ENCODE peak calls at places on chromosome 6, in seven cellular contexts. P, N, A, D, Z, J and U are unnamed samples.

GRCh38 chr6:18501313-18502013 is 114.3 kb downstream of the RNF144B start:
- ATAC-seq in P (peak), N (peak), A (peak), D (peak), Z (peak), J (no peak), U (no peak)

GRCh38 chr6:35675871-35676459 is 12.8 kb downstream of the FKBP5 start:
- ATAC-seq in P (no peak), N (no peak), A (no peak), D (no peak), Z (no peak), J (no peak), U (no peak)

GRCh38 chr6:115456848-115457247 is 603.8 kb downstream of the FRK start:
- ATAC-seq in P (no peak), N (no peak), A (no peak), D (no peak), Z (no peak), J (no peak), U (no peak)

GRCh38 chr6:134909701-134910595 is 40.0 kb downstream of the ALDH8A1 start:
- ATAC-seq in P (no peak), N (peak), A (no peak), D (no peak), Z (no peak), J (no peak), U (no peak)

GRCh38 chr6:158002249-158002950 is 20.7 kb downstream of the SYNJ2 start:
- ATAC-seq in P (peak), N (no peak), A (no peak), D (peak), Z (no peak), J (no peak), U (no peak)

GRCh38 chr6:137867685-137868509 is 838 bp downstream of the TNFAIP3 start:
- ATAC-seq in P (peak), N (peak), A (peak), D (peak), Z (no peak), J (no peak), U (peak)

GRCh38 chr6:39388526-39389371 is 66.2 kb upstream of the KCNK16 start:
- ATAC-seq in P (no peak), N (no peak), A (peak), D (no peak), Z (no peak), J (no peak), U (no peak)

GRCh38 chr6:112036088-112036637 is 17.7 kb upstream of the CCN6 start:
- ATAC-seq in P (peak), N (no peak), A (no peak), D (no peak), Z (no peak), J (no peak), U (no peak)

GRCh38 chr6:7691021-7691420 is 34.9 kb upstream of the BMP6 start:
- ATAC-seq in P (no peak), N (no peak), A (no peak), D (no peak), Z (no peak), J (no peak), U (no peak)

GRCh38 chr6:33173228-33174180 is 18.8 kb downstream of the COL11A2 start:
- ATAC-seq in P (no peak), N (no peak), A (no peak), D (no peak), Z (no peak), J (no peak), U (no peak)

GRCh38 chr6:167881327-167881726 is 54.6 kb downstream of the AFDN start:
- ATAC-seq in P (no peak), N (no peak), A (no peak), D (no peak), Z (no peak), J (no peak), U (no peak)

GRCh38 chr6:44603044-44603686 is 215.7 kb downstream of the CDC5L start:
- ATAC-seq in P (no peak), N (no peak), A (no peak), D (peak), Z (no peak), J (no peak), U (no peak)

GRCh38 chr6:166598441-166599138 is 12.1 kb upstream of the RAMACL start:
- ATAC-seq in P (no peak), N (peak), A (no peak), D (peak), Z (peak), J (no peak), U (no peak)

GRCh38 chr6:90790058-90790457 is 203.2 kb upstream of the MAP3K7 start:
- ATAC-seq in P (no peak), N (no peak), A (no peak), D (no peak), Z (no peak), J (no peak), U (no peak)

GRCh38 chr6:128069180-128069579 is 168.3 kb upstream of the THEMIS start:
- ATAC-seq in P (no peak), N (no peak), A (no peak), D (no peak), Z (no peak), J (no peak), U (no peak)

GRCh38 chr6:38510205-38510604 is 129.5 kb downstream of the BTBD9 start:
- ATAC-seq in P (no peak), N (no peak), A (no peak), D (no peak), Z (no peak), J (no peak), U (no peak)

GRCh38 chr6:125222531-125223455 is 69.2 kb downstream of the TPD52L1 start:
- ATAC-seq in P (no peak), N (no peak), A (no peak), D (no peak), Z (no peak), J (no peak), U (no peak)

GRCh38 chr6:8905647-8906231 is 470.4 kb upstream of the SLC35B3 start:
- ATAC-seq in P (no peak), N (peak), A (no peak), D (no peak), Z (no peak), J (no peak), U (no peak)

GRCh38 chr6:149964243-149965190 is 774 bp downstream of the ULBP1 start:
- ATAC-seq in P (no peak), N (no peak), A (peak), D (no peak), Z (no peak), J (no peak), U (no peak)

GRCh38 chr6:154463573-154464419 is 46.7 kb downstream of the CNKSR3 start:
- ATAC-seq in P (no peak), N (no peak), A (no peak), D (peak), Z (no peak), J (no peak), U (no peak)

GRCh38 chr6:79421707-79422484 is 115.3 kb downstream of the LCA5 start:
- ATAC-seq in P (no peak), N (peak), A (no peak), D (peak), Z (no peak), J (no peak), U (no peak)

GRCh38 chr6:157302761-157303160 is 20.6 kb downstream of the TMEM242 start:
- ATAC-seq in P (no peak), N (peak), A (no peak), D (no peak), Z (no peak), J (no peak), U (no peak)

GRCh38 chr6:148835920-148836441 is 89.2 kb downstream of the UST start:
- ATAC-seq in P (peak), N (no peak), A (peak), D (no peak), Z (no peak), J (no peak), U (peak)

GRCh38 chr6:157172088-157172768 is 151.1 kb downstream of the TMEM242 start:
- ATAC-seq in P (no peak), N (no peak), A (no peak), D (no peak), Z (no peak), J (no peak), U (no peak)

GRCh38 chr6:70763754-70764153 is 96.1 kb downstream of the SMAP1 start:
- ATAC-seq in P (no peak), N (no peak), A (no peak), D (no peak), Z (no peak), J (no peak), U (no peak)

GRCh38 chr6:159068904-159069578 is 24.2 kb upstream of the TAGAP start:
- ATAC-seq in P (no peak), N (no peak), A (peak), D (no peak), Z (no peak), J (no peak), U (no peak)

GRCh38 chr6:114315841-114316595 is 26.8 kb downstream of the HS3ST5 start:
- ATAC-seq in P (no peak), N (no peak), A (no peak), D (no peak), Z (no peak), J (no peak), U (no peak)

GRCh38 chr6:142624978-142625715 is 319.8 kb downstream of the HIVEP2 start:
- ATAC-seq in P (no peak), N (no peak), A (no peak), D (no peak), Z (no peak), J (no peak), U (no peak)

GRCh38 chr6:36347635-36348034 is 10.9 kb upstream of the BNIP5 start:
- ATAC-seq in P (no peak), N (no peak), A (no peak), D (no peak), Z (no peak), J (no peak), U (no peak)

GRCh38 chr6:158150701-158151100 is 17.4 kb downstream of the SERAC1 start:
- ATAC-seq in P (no peak), N (no peak), A (no peak), D (no peak), Z (no peak), J (no peak), U (no peak)

GRCh38 chr6:8192597-8192996 is 90.2 kb upstream of the EEF1E1 start:
- ATAC-seq in P (no peak), N (no peak), A (no peak), D (no peak), Z (no peak), J (no peak), U (no peak)

GRCh38 chr6:117204903-117205302 is 60.5 kb upstream of the VGLL2 start:
- ATAC-seq in P (no peak), N (no peak), A (no peak), D (no peak), Z (no peak), J (no peak), U (no peak)

GRCh38 chr6:64146094-64146493 is 510.5 kb downstream of the PHF3 start:
- ATAC-seq in P (no peak), N (no peak), A (no peak), D (no peak), Z (no peak), J (no peak), U (no peak)